ENCODE peak calls at places on chromosomes 3 and 15, in five cellular contexts. W is GM23338, P is Calu3, O is endothelial cell, K is endodermal cell. F is an unnamed sample.

GRCh38 chr3:48709051-48709461 is 8.0 kb downstream of the IP6K2 start:
- DNase-seq in K (no peak), P (no peak), O (no peak), W (no peak), F (no peak)

GRCh38 chr3:26193558-26193957 is 403.7 kb downstream of the OXSM start:
- DNase-seq in O (no peak), K (no peak), P (no peak), W (no peak), F (no peak)

GRCh38 chr3:38588995-38589937 is 60.2 kb downstream of the SCN5A start:
- DNase-seq in P (no peak), W (no peak), K (peak; percentile 44), O (no peak), F (no peak)

GRCh38 chr15:60619131-60619530 is 140.2 kb upstream of the ICE2 start:
- DNase-seq in O (no peak), P (no peak), K (no peak), W (no peak), F (no peak)

GRCh38 chr3:4846529-4846928 is 132.7 kb upstream of the BHLHE40 start:
- DNase-seq in W (no peak), K (no peak), P (no peak), O (no peak), F (no peak)

GRCh38 chr15:71596672-71597071 is 213.7 kb upstream of the NR2E3 start:
- DNase-seq in P (no peak), W (peak; percentile 26), O (no peak), K (peak; percentile 57), F (no peak)

GRCh38 chr3:195085356-195086130 is 185.4 kb downstream of the XXYLT1 start:
- DNase-seq in K (no peak), W (no peak), P (no peak), O (no peak), F (no peak)

GRCh38 chr15:31128919-31129768 is 27.6 kb upstream of the TRPM1 start:
- DNase-seq in K (peak; percentile 92), W (peak; percentile 82), P (peak; percentile 55), O (peak; percentile 86), F (peak; percentile 86)

GRCh38 chr3:45367451-45367850 is 20.9 kb upstream of the LARS2 start:
- DNase-seq in K (no peak), P (no peak), O (no peak), W (no peak), F (no peak)

GRCh38 chr3:149898771-149899170 is 71.9 kb downstream of the PFN2 start:
- DNase-seq in K (no peak), W (no peak), P (peak; percentile 12), O (no peak), F (no peak)

GRCh38 chr3:152380048-152380447 is 111.3 kb downstream of the MBNL1 start:
- DNase-seq in P (no peak), O (no peak), W (no peak), K (no peak), F (no peak)

GRCh38 chr3:45642731-45643152 is 46.5 kb upstream of the SACM1L start:
- DNase-seq in K (no peak), O (no peak), W (peak; percentile 24), P (no peak), F (no peak)

GRCh38 chr3:172561894-172562664 is 38.8 kb upstream of the TNFSF10 start:
- DNase-seq in O (no peak), W (no peak), P (no peak), K (no peak), F (no peak)

GRCh38 chr3:72127843-72128242 is 342.9 kb upstream of the PROK2 start:
- DNase-seq in O (no peak), W (no peak), K (no peak), P (no peak), F (no peak)

GRCh38 chr3:37667359-37667758 is 194.3 kb upstream of the CTDSPL start:
- DNase-seq in K (no peak), P (no peak), O (no peak), W (no peak), F (no peak)

GRCh38 chr3:98657429-98657828 is 64.0 kb upstream of the CPOX start:
- DNase-seq in P (peak; percentile 42), O (peak; percentile 15), W (peak; percentile 82), K (peak; percentile 88), F (peak; percentile 43)

GRCh38 chr15:58306591-58307312 is 125.0 kb upstream of the LIPC start:
- DNase-seq in P (no peak), W (no peak), K (no peak), O (no peak), F (no peak)

GRCh38 chr3:137330246-137330645 is 372.5 kb downstream of the IL20RB start:
- DNase-seq in O (no peak), W (no peak), K (no peak), P (no peak), F (no peak)

GRCh38 chr3:77348244-77348855 is 308.5 kb downstream of the ROBO2 start:
- DNase-seq in P (peak; percentile 24), O (peak; percentile 53), W (peak; percentile 85), K (peak; percentile 84), F (peak; percentile 27)

GRCh38 chr3:133075027-133075426 is 36.8 kb downstream of the TMEM108 start:
- DNase-seq in K (no peak), W (no peak), P (no peak), O (no peak), F (no peak)

GRCh38 chr3:85567074-85567676 is 608.4 kb downstream of the CADM2 start:
- DNase-seq in W (peak; percentile 84), K (peak; percentile 82), P (peak; percentile 68), O (peak; percentile 74), F (peak; percentile 64)

GRCh38 chr15:100318880-100319279 is 22.9 kb downstream of the ADAMTS17 start:
- DNase-seq in K (peak; percentile 14), W (no peak), O (no peak), P (no peak), F (no peak)

DNA sequence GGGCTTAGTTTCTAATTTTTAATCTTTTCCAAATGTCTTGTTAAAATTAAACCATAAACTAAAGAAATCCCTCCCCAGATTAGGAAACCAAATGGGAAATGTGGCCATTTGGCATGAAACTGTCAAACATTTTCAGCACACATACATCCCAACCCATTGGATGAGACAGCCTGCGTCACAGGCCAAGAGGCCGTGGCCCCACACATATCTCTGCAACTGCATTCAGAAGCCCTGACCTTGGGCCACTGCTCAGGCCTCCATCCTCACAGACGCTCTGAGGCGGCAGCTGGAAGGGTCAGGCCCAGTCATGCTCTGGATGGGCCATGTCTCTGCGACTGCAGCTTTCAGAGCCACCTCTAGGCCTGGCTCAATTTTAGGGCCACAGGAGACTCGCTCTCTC is 114.5 kb upstream of the THBS1 start:
- DNase-seq in O (no peak), K (no peak), P (no peak), W (peak; percentile 8), F (no peak)
- TF ChIP-seq CTCF in O (no peak), K (no peak), P (no peak), W (no peak), F (no peak)

GRCh38 chr3:198080521-198081384 is 120.7 kb downstream of the LMLN start:
- DNase-seq in W (peak; percentile 89), P (peak; percentile 87), O (peak; percentile 91), K (peak; percentile 95), F (peak; percentile 91)
- TF ChIP-seq CTCF in W (peak; percentile 41), P (peak; percentile 68), O (peak; percentile 81), K (peak; percentile 80), F (peak; percentile 48)

GRCh38 chr3:33007776-33008175 is 56.3 kb downstream of the CCR4 start:
- DNase-seq in K (no peak), W (no peak), P (no peak), O (no peak), F (no peak)

GRCh38 chr3:33004961-33005360 is 53.5 kb downstream of the CCR4 start:
- DNase-seq in P (no peak), O (no peak), W (peak; percentile 72), K (no peak), F (no peak)

GRCh38 chr3:33006571-33007286 is 55.3 kb downstream of the CCR4 start:
- DNase-seq in O (no peak), W (no peak), K (no peak), P (no peak), F (no peak)

GRCh38 chr3:33004205-33004604 is 52.8 kb downstream of the CCR4 start:
- DNase-seq in P (no peak), W (no peak), K (no peak), O (no peak), F (no peak)

DNA sequence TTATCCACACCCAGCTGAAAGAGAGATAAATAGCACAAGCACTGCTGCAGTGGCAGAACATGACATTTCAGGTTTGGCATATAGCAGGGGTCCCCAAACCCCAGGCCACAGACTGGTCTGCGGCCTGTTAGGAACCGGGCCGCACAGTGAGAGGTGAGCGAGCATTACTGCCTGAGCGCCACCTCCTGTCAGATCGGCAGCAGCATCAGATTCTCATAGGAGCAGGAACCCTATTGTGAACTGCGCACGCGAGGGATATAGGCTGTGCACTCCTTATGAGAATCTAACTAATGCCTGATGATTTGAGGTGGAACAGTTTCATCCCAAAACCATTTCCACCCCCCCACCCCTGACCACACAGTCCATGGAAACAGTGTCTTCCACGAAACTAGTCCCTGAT is 54.6 kb downstream of the CCR4 start:
- DNase-seq in O (no peak), P (no peak), K (peak; percentile 75), W (peak; percentile 67), F (no peak)
- TF ChIP-seq CTCF in O (no peak), P (no peak), K (peak; percentile 71), W (peak; percentile 70), F (no peak)

GRCh38 chr3:47440131-47440530 is 35.6 kb downstream of the SCAP start:
- DNase-seq in O (no peak), K (peak; percentile 61), P (no peak), W (peak; percentile 53), F (no peak)
- TF ChIP-seq CTCF in O (peak; percentile 15), K (peak; percentile 75), P (no peak), W (peak; percentile 51), F (no peak)

GRCh38 chr15:92668086-92668485 is 12.5 kb upstream of the FAM174B start:
- DNase-seq in K (peak; percentile 50), P (no peak), O (no peak), W (no peak), F (no peak)

GRCh38 chr15:92669432-92669831 is 13.9 kb upstream of the FAM174B start:
- DNase-seq in O (no peak), P (no peak), K (peak; percentile 38), W (no peak), F (no peak)

GRCh38 chr15:92668620-92669019 is 13.0 kb upstream of the FAM174B start:
- DNase-seq in O (no peak), W (no peak), P (no peak), K (no peak), F (no peak)

GRCh38 chr15:92666780-92667179 is 11.2 kb upstream of the FAM174B start:
- DNase-seq in O (no peak), W (no peak), K (no peak), P (no peak), F (no peak)

GRCh38 chr15:92667291-92667904 is 11.8 kb upstream of the FAM174B start:
- DNase-seq in O (no peak), P (no peak), K (peak; percentile 72), W (no peak), F (peak; percentile 19)
- TF ChIP-seq CTCF in O (no peak), P (no peak), K (no peak), W (no peak), F (no peak)